ENCODE peak calls at places on chromosomes 11 and 22, in ten cellular contexts. H is Right ventricle myocardium superior; W is pancreas; J is activated gamma-delta T cell treated with anti-CD3 and anti-CD28 coated beads, Interleukin-2, amount 50 U/mL, for 16 hours; P is mammary epithelial cell; Z is left ventricle myocardium inferior; U is activated T-cell treated with anti-CD3 and anti-CD28 coated beads, Interleukin-2, amount 50 U/mL, for 24 hours; S is tibial artery; B is A549; D is RPMI8226. L is an unnamed sample.

GRCh38 chr22:49396817-49397216 is 430.9 kb downstream of the BRD1 start:
- DNase-seq in U (no peak), W (no peak), J (no peak), Z (no peak), H (no peak), P (no peak), B (no peak), D (no peak), S (no peak), L (no peak)

GRCh38 chr11:34274712-34275398 is 83.0 kb downstream of the ABTB2 start:
- DNase-seq in U (no peak), S (peak), D (no peak), J (no peak), B (peak), H (peak), W (peak), P (peak), Z (peak), L (peak)

GRCh38 chr22:11627798-11628650 is 3900.0 kb upstream of the OR11H1 start:
- DNase-seq in D (no peak), B (no peak), S (no peak), U (no peak), P (no peak), Z (no peak), H (no peak), J (no peak), W (no peak), L (no peak)

GRCh38 chr11:63845911-63846310 is 7.0 kb downstream of the MARK2 start:
- DNase-seq in W (no peak), S (no peak), B (no peak), P (no peak), D (no peak), J (no peak), H (no peak), U (no peak), Z (no peak), L (no peak)

GRCh38 chr11:68990995-68991780 is 10.4 kb upstream of the MRGPRD start:
- DNase-seq in J (no peak), S (no peak), D (no peak), H (peak), Z (no peak), U (no peak), W (peak), P (no peak), B (no peak), L (no peak)

GRCh38 chr11:13595166-13595565 is 73.3 kb upstream of the FAR1 start:
- DNase-seq in D (no peak), J (no peak), P (no peak), Z (no peak), B (no peak), W (no peak), U (no peak), H (no peak), S (no peak), L (no peak)

GRCh38 chr11:123454060-123454651 is 24.1 kb downstream of the GRAMD1B start:
- DNase-seq in B (peak), J (peak), U (peak), S (no peak), P (peak), D (peak), W (no peak), Z (no peak), H (no peak), L (no peak)

GRCh38 chr11:68314886-68315580 is 2.6 kb downstream of the LRP5 start:
- DNase-seq in Z (no peak), H (peak), U (no peak), W (no peak), B (no peak), D (no peak), J (no peak), P (peak), S (no peak), L (peak)

GRCh38 chr11:72561856-72562255 is 112.4 kb downstream of the PDE2A start:
- DNase-seq in Z (no peak), H (no peak), B (no peak), P (no peak), W (no peak), S (no peak), J (no peak), D (no peak), U (no peak), L (no peak)

GRCh38 chr11:129819237-129819636 is 3.6 kb downstream of the TMEM45B start:
- DNase-seq in Z (no peak), B (no peak), D (no peak), H (no peak), S (no peak), J (no peak), U (no peak), P (no peak), W (no peak), L (no peak)

GRCh38 chr11:66976048-66976467 is 954 bp downstream of the C11orf86 start:
- DNase-seq in P (no peak), W (no peak), J (no peak), B (no peak), H (no peak), D (peak), S (no peak), Z (no peak), U (peak), L (no peak)

GRCh38 chr11:6757373-6757967 is 14.3 kb downstream of the OR2AG2 start:
- DNase-seq in Z (peak), J (peak), B (peak), H (no peak), P (peak), S (peak), W (peak), D (peak), U (peak), L (peak)

GRCh38 chr11:130801287-130802146 is 114.8 kb downstream of the SNX19 start:
- DNase-seq in U (no peak), S (no peak), B (no peak), P (no peak), Z (no peak), H (no peak), W (no peak), J (no peak), D (peak), L (no peak)

GRCh38 chr22:37462426-37462825 is 23.8 kb downstream of the MFNG start:
- DNase-seq in W (no peak), U (no peak), D (no peak), H (no peak), P (no peak), J (no peak), Z (no peak), B (no peak), S (no peak), L (no peak)

GRCh38 chr11:69546735-69547370 is 65.4 kb downstream of the LINC01488 start:
- DNase-seq in Z (no peak), J (no peak), S (no peak), H (no peak), B (no peak), U (peak), D (peak), W (no peak), P (no peak), L (no peak)

GRCh38 chr11:57972013-57972367 is 51.7 kb upstream of the OR9Q1 start:
- DNase-seq in W (no peak), U (no peak), D (no peak), P (peak), B (no peak), S (no peak), J (no peak), H (no peak), Z (no peak), L (no peak)

GRCh38 chr11:119120639-119121007 is 757 bp upstream of the HINFP start:
- DNase-seq in B (no peak), D (peak), W (no peak), S (no peak), P (no peak), Z (no peak), J (no peak), U (no peak), H (no peak), L (no peak)

GRCh38 chr11:16412525-16413194 is 56.3 kb upstream of the SOX6 start:
- DNase-seq in P (peak), U (no peak), B (no peak), S (no peak), Z (no peak), D (no peak), J (no peak), H (no peak), W (no peak), L (no peak)

GRCh38 chr11:125236072-125236825 is 71.7 kb downstream of the PKNOX2 start:
- DNase-seq in W (no peak), B (no peak), P (no peak), S (no peak), J (no peak), H (no peak), D (no peak), U (no peak), Z (no peak), L (no peak)

GRCh38 chr11:117443269-117444186 is 115.9 kb downstream of the CEP164 start:
- DNase-seq in S (peak), H (peak), U (no peak), D (peak), Z (peak), J (no peak), B (peak), P (no peak), W (peak), L (no peak)

GRCh38 chr11:80873309-80873999 is 1432.6 kb upstream of the TENM4 start:
- DNase-seq in B (no peak), H (no peak), P (peak), U (no peak), W (no peak), S (no peak), Z (no peak), D (peak), J (no peak), L (no peak)

GRCh38 chr22:24474221-24474620 is 20.9 kb upstream of the UPB1 start:
- DNase-seq in S (no peak), B (no peak), W (no peak), D (no peak), U (no peak), Z (no peak), J (no peak), H (no peak), P (peak), L (no peak)

GRCh38 chr11:123188508-123189165 is 6.4 kb downstream of the CLMP start:
- DNase-seq in Z (no peak), S (no peak), P (peak), U (no peak), W (no peak), D (no peak), J (no peak), H (no peak), B (no peak), L (no peak)

GRCh38 chr22:49148895-49149418 is 678.7 kb downstream of the BRD1 start:
- DNase-seq in H (no peak), W (no peak), D (no peak), P (no peak), J (no peak), U (no peak), Z (no peak), B (no peak), S (no peak), L (no peak)

GRCh38 chr22:50222508-50222907 is 21.7 kb downstream of the SELENOO start:
- DNase-seq in P (no peak), W (no peak), U (no peak), J (no peak), B (no peak), H (no peak), D (no peak), Z (no peak), S (no peak), L (no peak)